ENCODE peak calls at places on chromosomes 7 and 10, in four cellular contexts. One of them, this sample, is unnamed.
A peak's percentile ranks its signal among the peaks of the same experiment; 100 is the strongest.

GRCh38 chr10:28686835-28687682 is 9.7 kb downstream of the BAMBI start:
- DNase-seq in H1: no peak
- DNase-seq in K562: no peak
- DNase-seq in A549: no peak
- DNase-seq in this sample: no peak

GRCh38 chr7:130875265-130875741 is 141.3 kb upstream of the KLF14 start:
- DNase-seq in A549: peak; percentile 78
- DNase-seq in K562: peak; percentile 92
- DNase-seq in H1: peak; percentile 86
- DNase-seq in this sample: peak; percentile 54

GRCh38 chr10:75283150-75284096 is 47.7 kb upstream of the COMTD1 start:
- DNase-seq in K562: no peak
- DNase-seq in A549: no peak
- DNase-seq in H1: peak; percentile 65
- DNase-seq in this sample: no peak

GRCh38 chr7:94431620-94432295 is 37.1 kb downstream of the COL1A2 start:
- DNase-seq in H1: no peak
- DNase-seq in K562: no peak
- DNase-seq in A549: no peak
- DNase-seq in this sample: no peak

GRCh38 chr10:6542999-6543430 is 37.1 kb downstream of the PRKCQ start:
- DNase-seq in K562: no peak
- DNase-seq in H1: no peak
- DNase-seq in A549: no peak
- DNase-seq in this sample: peak; percentile 2

GRCh38 chr10:106508920-106509319 is 655.6 kb downstream of the SORCS1 start:
- DNase-seq in H1: no peak
- DNase-seq in K562: no peak
- DNase-seq in A549: no peak
- DNase-seq in this sample: no peak

GRCh38 chr7:12257582-12257981 is 46.5 kb downstream of the TMEM106B start:
- DNase-seq in H1: no peak
- DNase-seq in K562: no peak
- DNase-seq in A549: no peak
- DNase-seq in this sample: peak; percentile 7

GRCh38 chr7:28203498-28204240 is 23.1 kb upstream of the JAZF1 start:
- DNase-seq in K562: no peak
- DNase-seq in H1: no peak
- DNase-seq in A549: no peak
- DNase-seq in this sample: no peak

GRCh38 chr7:108016841-108017775 is 14.1 kb upstream of the LAMB1 start:
- DNase-seq in A549: peak; percentile 69
- DNase-seq in K562: no peak
- DNase-seq in H1: no peak
- DNase-seq in this sample: peak; percentile 55

GRCh38 chr10:125549656-125550055 is 133.3 kb downstream of the TEX36 start:
- DNase-seq in H1: peak; percentile 7
- DNase-seq in A549: no peak
- DNase-seq in K562: no peak
- DNase-seq in this sample: no peak

GRCh38 chr10:131310054-131310903 is 1.2 kb downstream of the TCERG1L start:
- DNase-seq in K562: peak; percentile 12
- DNase-seq in A549: no peak
- DNase-seq in H1: no peak
- DNase-seq in this sample: no peak

GRCh38 chr7:50212666-50213621 is 91.6 kb upstream of the IKZF1 start:
- DNase-seq in A549: no peak
- DNase-seq in H1: no peak
- DNase-seq in K562: no peak
- DNase-seq in this sample: no peak

GRCh38 chr7:76430836-76431235 is 6.1 kb downstream of the ZP3 start:
- DNase-seq in A549: no peak
- DNase-seq in K562: no peak
- DNase-seq in H1: no peak
- DNase-seq in this sample: no peak

GRCh38 chr10:78398385-78398784 is 364.7 kb downstream of the RPS24 start:
- DNase-seq in A549: no peak
- DNase-seq in K562: no peak
- DNase-seq in H1: no peak
- DNase-seq in this sample: no peak

GRCh38 chr10:70803768-70804423 is 11.9 kb upstream of the SGPL1 start:
- DNase-seq in A549: no peak
- DNase-seq in H1: no peak
- DNase-seq in K562: no peak
- DNase-seq in this sample: no peak

GRCh38 chr10:97267671-97268070 is 24.8 kb downstream of the ARHGAP19 start:
- DNase-seq in K562: no peak
- DNase-seq in H1: no peak
- DNase-seq in A549: no peak
- DNase-seq in this sample: no peak

GRCh38 chr10:13659887-13660544 is 73.3 kb downstream of the PRPF18 start:
- DNase-seq in H1: peak; percentile 81
- DNase-seq in A549: peak; percentile 27
- DNase-seq in K562: peak; percentile 79
- DNase-seq in this sample: no peak

GRCh38 chr10:58994226-58995057 is 182.0 kb upstream of the PHYHIPL start:
- DNase-seq in K562: no peak
- DNase-seq in A549: peak; percentile 86
- DNase-seq in H1: no peak
- DNase-seq in this sample: peak; percentile 92

GRCh38 chr10:10644317-10645111 is 373.2 kb upstream of the CELF2 start:
- DNase-seq in A549: no peak
- DNase-seq in K562: no peak
- DNase-seq in H1: no peak
- DNase-seq in this sample: no peak

GRCh38 chr7:111763221-111763791 is 201.0 kb upstream of the IMMP2L start:
- DNase-seq in A549: peak; percentile 71
- DNase-seq in H1: no peak
- DNase-seq in K562: no peak
- DNase-seq in this sample: peak; percentile 42

GRCh38 chr7:30389793-30390192 is 88.8 kb downstream of the NOD1 start:
- DNase-seq in A549: no peak
- DNase-seq in H1: no peak
- DNase-seq in K562: no peak
- DNase-seq in this sample: no peak

GRCh38 chr10:52115823-52116222 is 198.3 kb upstream of the DKK1 start:
- DNase-seq in A549: peak; percentile 25
- DNase-seq in K562: no peak
- DNase-seq in H1: no peak
- DNase-seq in this sample: no peak

GRCh38 chr10:114043532-114044250 is at the start of gene ADRB1:
- DNase-seq in K562: peak; percentile 19
- DNase-seq in H1: no peak
- DNase-seq in A549: peak; percentile 88
- DNase-seq in this sample: peak; percentile 28

GRCh38 chr10:63281967-63282366 is 148.8 kb downstream of the NRBF2 start:
- DNase-seq in K562: no peak
- DNase-seq in H1: no peak
- DNase-seq in A549: no peak
- DNase-seq in this sample: no peak

GRCh38 chr7:151699147-151699546 is 177.8 kb downstream of the PRKAG2 start:
- DNase-seq in H1: no peak
- DNase-seq in K562: peak; percentile 52
- DNase-seq in A549: peak; percentile 72
- DNase-seq in this sample: no peak

GRCh38 chr10:119333146-119333792 is 125.9 kb downstream of the GRK5 start:
- DNase-seq in H1: no peak
- DNase-seq in K562: no peak
- DNase-seq in A549: no peak
- DNase-seq in this sample: no peak

GRCh38 chr10:95517536-95518454 is 43.4 kb downstream of the SORBS1 start:
- DNase-seq in A549: no peak
- DNase-seq in H1: no peak
- DNase-seq in K562: peak; percentile 26
- DNase-seq in this sample: peak; percentile 70

GRCh38 chr10:86958831-86959736 is 685 bp downstream of the SNCG start:
- DNase-seq in K562: peak; percentile 82
- DNase-seq in A549: peak; percentile 77
- DNase-seq in H1: peak; percentile 54
- DNase-seq in this sample: peak; percentile 31

GRCh38 chr7:33773053-33773452 is 132.3 kb upstream of the BMPER start:
- DNase-seq in A549: no peak
- DNase-seq in K562: no peak
- DNase-seq in H1: no peak
- DNase-seq in this sample: no peak

GRCh38 chr7:68015565-68016532 is 1019.2 kb downstream of the TYW1 start:
- DNase-seq in H1: no peak
- DNase-seq in K562: no peak
- DNase-seq in A549: peak; percentile 20
- DNase-seq in this sample: no peak

GRCh38 chr7:108440613-108441012 is 15.6 kb downstream of the NRCAM start:
- DNase-seq in A549: no peak
- DNase-seq in K562: no peak
- DNase-seq in H1: no peak
- DNase-seq in this sample: no peak

GRCh38 chr7:107937514-107937913 is 46.5 kb downstream of the DLD start:
- DNase-seq in A549: no peak
- DNase-seq in H1: no peak
- DNase-seq in K562: no peak
- DNase-seq in this sample: no peak

GRCh38 chr7:1694551-1694950 is 24.5 kb downstream of the ELFN1 start:
- DNase-seq in H1: no peak
- DNase-seq in A549: no peak
- DNase-seq in K562: no peak
- DNase-seq in this sample: no peak

GRCh38 chr7:29413511-29414178 is 150.0 kb upstream of the PRR15 start:
- DNase-seq in A549: no peak
- DNase-seq in H1: no peak
- DNase-seq in K562: no peak
- DNase-seq in this sample: no peak

GRCh38 chr10:26557641-26558014 is 119.5 kb downstream of the APBB1IP start:
- DNase-seq in K562: no peak
- DNase-seq in H1: no peak
- DNase-seq in A549: peak; percentile 29
- DNase-seq in this sample: no peak

GRCh38 chr7:99379043-99379577 is 4.6 kb downstream of the ARPC1B start:
- DNase-seq in K562: no peak
- DNase-seq in H1: no peak
- DNase-seq in A549: peak; percentile 55
- DNase-seq in this sample: no peak

DNA sequence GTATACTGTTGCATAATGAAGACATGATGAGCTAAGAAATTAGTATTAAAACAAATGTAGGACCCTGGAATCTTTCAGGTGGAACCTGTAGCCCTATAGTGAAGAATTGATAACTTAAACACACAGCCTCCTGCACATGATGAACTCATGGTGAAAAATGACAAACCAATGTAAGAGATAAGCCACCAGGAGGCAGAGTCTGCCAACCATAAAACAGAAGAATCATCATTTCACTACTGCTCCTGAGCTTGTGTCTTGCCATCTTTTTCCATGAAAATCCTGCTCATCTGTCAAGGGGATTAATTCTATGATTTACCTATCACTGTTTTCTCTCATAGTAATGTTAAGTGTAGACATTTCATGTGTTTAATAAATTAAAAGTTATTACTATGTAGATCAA is 363.9 kb downstream of the MALRD1 start:
- DNase-seq in A549: peak; percentile 18
- DNase-seq in K562: no peak
- DNase-seq in H1: no peak
- DNase-seq in this sample: peak; percentile 16
- TF ChIP-seq RNF2 in A549: no peak
- TF ChIP-seq RNF2 in K562: no peak
- TF ChIP-seq RNF2 in H1: no peak
- TF ChIP-seq RNF2 in this sample: no peak

GRCh38 chr7:91193141-91193540 is 71.1 kb upstream of the FZD1 start:
- DNase-seq in K562: no peak
- DNase-seq in A549: no peak
- DNase-seq in H1: no peak
- DNase-seq in this sample: no peak
- TF ChIP-seq RNF2 in K562: no peak
- TF ChIP-seq RNF2 in A549: no peak
- TF ChIP-seq RNF2 in H1: no peak
- TF ChIP-seq RNF2 in this sample: no peak

DNA sequence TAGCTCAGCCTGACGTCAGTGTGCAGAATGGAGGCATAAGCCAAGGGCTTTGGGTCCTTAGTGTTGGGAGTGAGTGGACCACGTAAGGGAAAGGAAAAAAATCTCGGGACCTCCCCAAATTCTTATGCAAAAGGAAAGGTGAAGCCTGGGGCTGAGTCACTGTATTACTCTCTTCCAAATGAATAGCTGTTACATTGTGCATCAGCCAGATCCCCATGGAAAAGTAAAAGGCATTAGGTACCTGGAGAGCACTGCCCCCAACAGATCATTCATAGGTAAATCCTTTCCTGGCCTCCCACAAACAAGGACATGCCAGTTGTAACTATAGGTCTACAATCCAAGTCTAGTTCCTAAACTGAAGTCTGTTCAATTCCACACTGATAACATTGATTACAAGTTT is 170.5 kb downstream of the C1GALT1 start:
- DNase-seq in K562: no peak
- DNase-seq in A549: no peak
- DNase-seq in H1: peak; percentile 52
- DNase-seq in this sample: peak; percentile 12
- TF ChIP-seq RNF2 in K562: no peak
- TF ChIP-seq RNF2 in A549: no peak
- TF ChIP-seq RNF2 in H1: no peak
- TF ChIP-seq RNF2 in this sample: no peak

DNA sequence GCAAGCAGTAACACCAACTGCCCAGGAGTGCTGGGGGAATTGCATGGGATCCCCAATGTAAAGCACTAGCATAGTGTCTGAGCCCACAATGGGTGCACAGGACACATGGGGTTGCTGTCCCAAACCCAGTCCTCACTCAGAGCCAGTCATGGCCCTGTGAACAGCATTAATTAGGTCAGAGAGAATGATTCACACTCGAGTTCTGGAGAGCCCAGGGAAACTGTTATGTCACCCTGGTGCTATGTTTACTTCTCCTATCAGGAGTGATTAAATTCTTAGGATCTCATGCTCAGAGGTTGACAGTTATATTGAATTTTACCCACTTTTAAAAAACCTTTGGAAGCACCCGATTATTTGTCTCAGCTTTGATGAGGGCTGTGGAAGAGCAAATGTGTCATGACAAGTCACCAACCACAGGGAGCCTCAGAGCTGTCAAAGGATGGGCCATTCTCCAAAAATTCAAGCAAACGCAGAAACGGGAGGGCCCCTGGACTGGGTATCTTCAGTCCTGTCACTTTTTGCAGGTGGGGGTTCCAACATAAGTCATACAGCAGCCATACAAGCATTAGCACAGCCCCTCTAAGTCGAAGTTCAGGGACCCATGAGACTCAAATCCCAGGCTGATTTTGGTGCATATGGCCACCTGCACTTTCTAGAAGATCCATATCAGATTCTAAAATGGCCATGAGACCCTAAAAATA is 1.3 kb upstream of the RASSF4 start:
- DNase-seq in K562: no peak
- DNase-seq in A549: no peak
- DNase-seq in H1: peak; percentile 28
- DNase-seq in this sample: no peak
- TF ChIP-seq RNF2 in K562: no peak
- TF ChIP-seq RNF2 in A549: no peak
- TF ChIP-seq RNF2 in H1: no peak
- TF ChIP-seq RNF2 in this sample: no peak

GRCh38 chr10:36412942-36413341 is 712.5 kb upstream of the ANKRD30A start:
- DNase-seq in K562: no peak
- DNase-seq in H1: no peak
- DNase-seq in A549: peak; percentile 7
- DNase-seq in this sample: no peak
- TF ChIP-seq RNF2 in K562: no peak
- TF ChIP-seq RNF2 in H1: no peak
- TF ChIP-seq RNF2 in A549: no peak
- TF ChIP-seq RNF2 in this sample: no peak